ENCODE peak calls at places on chromosomes 5 and 9, in nine cellular contexts. C is T-helper 9 cell; K is GM10248; V is stimulated activated CD4-positive, alpha-beta T cell treated with anti-CD3 and anti-CD28 coated beads, TNF-alpha, amount 100 ng/mL, for 48 hours; G is ELF-1; U is iPS-NIHi11; Y is CD8-positive, alpha-beta memory T cell; A is NCI-H1930; B is ACHN. X is an unnamed sample.

GRCh38 chr5:157558089-157558595 is 17.4 kb downstream of the ADAM19 start:
- DNase-seq in C (no peak), K (no peak), V (no peak), G (no peak), U (no peak), Y (no peak), A (no peak), B (peak), X (no peak)

GRCh38 chr9:72579880-72580570 is 58.6 kb downstream of the TMC1 start:
- DNase-seq in C (no peak), K (no peak), V (no peak), G (no peak), U (no peak), Y (no peak), A (no peak), B (no peak), X (no peak)

GRCh38 chr9:127078336-127078735 is 44.1 kb downstream of the ANGPTL2 start:
- DNase-seq in C (no peak), K (no peak), V (no peak), G (no peak), U (no peak), Y (no peak), A (no peak), B (no peak), X (no peak)

GRCh38 chr9:96256800-96257199 is 45.2 kb downstream of the HSD17B3 start:
- DNase-seq in C (no peak), K (no peak), V (no peak), G (peak), U (peak), Y (no peak), A (no peak), B (no peak), X (no peak)

GRCh38 chr5:1006656-1007071 is 1.9 kb upstream of the NKD2 start:
- DNase-seq in C (no peak), K (no peak), V (no peak), G (no peak), U (no peak), Y (no peak), A (no peak), B (no peak), X (no peak)

GRCh38 chr5:131760793-131761192 is 36.0 kb downstream of the FNIP1 start:
- DNase-seq in C (no peak), K (no peak), V (no peak), G (no peak), U (no peak), Y (no peak), A (no peak), B (no peak), X (no peak)

GRCh38 chr5:97501286-97501964 is 318.4 kb upstream of the RIOK2 start:
- DNase-seq in C (no peak), K (no peak), V (no peak), G (no peak), U (no peak), Y (no peak), A (no peak), B (no peak), X (no peak)

GRCh38 chr9:130128782-130129424 is 43.3 kb upstream of the NCS1 start:
- DNase-seq in C (peak), K (peak), V (no peak), G (no peak), U (no peak), Y (peak), A (no peak), B (peak), X (peak)

GRCh38 chr9:127723450-127723849 is 7.6 kb downstream of the TTC16 start:
- DNase-seq in C (no peak), K (no peak), V (no peak), G (no peak), U (no peak), Y (no peak), A (no peak), B (peak), X (no peak)

X was measured in activated T-cell treated with anti-CD3 and anti-CD28 coated beads, Interleukin-2, amount 50 U/mL, for 48 hours.